ENCODE peak calls at places on chromosomes 13 and 19, in eight cellular contexts. One of them, this sample, is unnamed.

GRCh38 chr13:44365008-44365407 is 8.6 kb upstream of the SERP2 start:
- DNase-seq in activated CD4-positive, alpha-beta memory T cell treated with anti-CD3 and anti-CD28 coated beads for 36 hours: no peak
- DNase-seq in CD8-positive, alpha-beta T cell: no peak
- DNase-seq in dorsolateral prefrontal cortex: no peak
- DNase-seq in H9: no peak
- DNase-seq in GM12892: no peak
- DNase-seq in amniotic stem cell: no peak
- DNase-seq in brain microvascular endothelial cell: no peak
- DNase-seq in this sample: peak

GRCh38 chr19:14472202-14472961 is 2.8 kb downstream of the PTGER1 start:
- DNase-seq in activated CD4-positive, alpha-beta memory T cell treated with anti-CD3 and anti-CD28 coated beads for 36 hours: peak
- DNase-seq in CD8-positive, alpha-beta T cell: peak
- DNase-seq in GM12892: peak
- DNase-seq in H9: peak
- DNase-seq in dorsolateral prefrontal cortex: peak
- DNase-seq in brain microvascular endothelial cell: no peak
- DNase-seq in amniotic stem cell: no peak
- DNase-seq in this sample: no peak

GRCh38 chr19:28574212-28574611 is 638.7 kb downstream of the UQCRFS1 start:
- DNase-seq in brain microvascular endothelial cell: no peak
- DNase-seq in amniotic stem cell: no peak
- DNase-seq in CD8-positive, alpha-beta T cell: no peak
- DNase-seq in GM12892: no peak
- DNase-seq in dorsolateral prefrontal cortex: no peak
- DNase-seq in H9: no peak
- DNase-seq in activated CD4-positive, alpha-beta memory T cell treated with anti-CD3 and anti-CD28 coated beads for 36 hours: no peak
- DNase-seq in this sample: no peak

GRCh38 chr19:13441810-13442512 is 64.3 kb downstream of the CACNA1A start:
- DNase-seq in GM12892: peak
- DNase-seq in H9: peak
- DNase-seq in activated CD4-positive, alpha-beta memory T cell treated with anti-CD3 and anti-CD28 coated beads for 36 hours: peak
- DNase-seq in brain microvascular endothelial cell: peak
- DNase-seq in amniotic stem cell: no peak
- DNase-seq in CD8-positive, alpha-beta T cell: peak
- DNase-seq in dorsolateral prefrontal cortex: no peak
- DNase-seq in this sample: peak

GRCh38 chr19:18108897-18109296 is 11.3 kb downstream of the MAST3 start:
- DNase-seq in brain microvascular endothelial cell: no peak
- DNase-seq in H9: no peak
- DNase-seq in activated CD4-positive, alpha-beta memory T cell treated with anti-CD3 and anti-CD28 coated beads for 36 hours: no peak
- DNase-seq in dorsolateral prefrontal cortex: no peak
- DNase-seq in CD8-positive, alpha-beta T cell: no peak
- DNase-seq in GM12892: no peak
- DNase-seq in amniotic stem cell: no peak
- DNase-seq in this sample: no peak

GRCh38 chr13:79434578-79434977 is 28.5 kb upstream of the RBM26 start:
- DNase-seq in amniotic stem cell: peak
- DNase-seq in GM12892: no peak
- DNase-seq in dorsolateral prefrontal cortex: no peak
- DNase-seq in activated CD4-positive, alpha-beta memory T cell treated with anti-CD3 and anti-CD28 coated beads for 36 hours: no peak
- DNase-seq in CD8-positive, alpha-beta T cell: no peak
- DNase-seq in H9: no peak
- DNase-seq in brain microvascular endothelial cell: peak
- DNase-seq in this sample: peak

GRCh38 chr13:51760592-51760991 is 43.4 kb downstream of the DHRS12 start:
- DNase-seq in brain microvascular endothelial cell: no peak
- DNase-seq in CD8-positive, alpha-beta T cell: no peak
- DNase-seq in H9: no peak
- DNase-seq in activated CD4-positive, alpha-beta memory T cell treated with anti-CD3 and anti-CD28 coated beads for 36 hours: no peak
- DNase-seq in amniotic stem cell: no peak
- DNase-seq in dorsolateral prefrontal cortex: peak
- DNase-seq in GM12892: no peak
- DNase-seq in this sample: no peak

GRCh38 chr19:633786-634639 is 676 bp upstream of the POLRMT start:
- DNase-seq in dorsolateral prefrontal cortex: no peak
- DNase-seq in activated CD4-positive, alpha-beta memory T cell treated with anti-CD3 and anti-CD28 coated beads for 36 hours: no peak
- DNase-seq in CD8-positive, alpha-beta T cell: no peak
- DNase-seq in amniotic stem cell: no peak
- DNase-seq in H9: no peak
- DNase-seq in brain microvascular endothelial cell: no peak
- DNase-seq in GM12892: no peak
- DNase-seq in this sample: no peak

GRCh38 chr19:15563931-15564330 is 51.1 kb upstream of the CYP4F8 start:
- DNase-seq in activated CD4-positive, alpha-beta memory T cell treated with anti-CD3 and anti-CD28 coated beads for 36 hours: no peak
- DNase-seq in amniotic stem cell: no peak
- DNase-seq in brain microvascular endothelial cell: no peak
- DNase-seq in GM12892: no peak
- DNase-seq in dorsolateral prefrontal cortex: no peak
- DNase-seq in H9: no peak
- DNase-seq in CD8-positive, alpha-beta T cell: no peak
- DNase-seq in this sample: no peak

GRCh38 chr19:30719189-30719990 is 347.2 kb downstream of the ZNF536 start:
- DNase-seq in CD8-positive, alpha-beta T cell: no peak
- DNase-seq in brain microvascular endothelial cell: no peak
- DNase-seq in amniotic stem cell: no peak
- DNase-seq in dorsolateral prefrontal cortex: no peak
- DNase-seq in GM12892: peak
- DNase-seq in H9: peak
- DNase-seq in activated CD4-positive, alpha-beta memory T cell treated with anti-CD3 and anti-CD28 coated beads for 36 hours: peak
- DNase-seq in this sample: peak

GRCh38 chr13:35630551-35631275 is 154.2 kb upstream of the MAB21L1 start:
- DNase-seq in H9: peak
- DNase-seq in amniotic stem cell: peak
- DNase-seq in CD8-positive, alpha-beta T cell: no peak
- DNase-seq in brain microvascular endothelial cell: peak
- DNase-seq in activated CD4-positive, alpha-beta memory T cell treated with anti-CD3 and anti-CD28 coated beads for 36 hours: no peak
- DNase-seq in dorsolateral prefrontal cortex: no peak
- DNase-seq in GM12892: peak
- DNase-seq in this sample: peak

GRCh38 chr13:107753748-107754147 is 461.6 kb downstream of the LIG4 start:
- DNase-seq in GM12892: no peak
- DNase-seq in amniotic stem cell: no peak
- DNase-seq in activated CD4-positive, alpha-beta memory T cell treated with anti-CD3 and anti-CD28 coated beads for 36 hours: no peak
- DNase-seq in dorsolateral prefrontal cortex: no peak
- DNase-seq in CD8-positive, alpha-beta T cell: no peak
- DNase-seq in H9: no peak
- DNase-seq in brain microvascular endothelial cell: no peak
- DNase-seq in this sample: no peak

GRCh38 chr19:2047449-2048103 is 3.5 kb downstream of the MKNK2 start:
- DNase-seq in H9: peak
- DNase-seq in GM12892: no peak
- DNase-seq in amniotic stem cell: no peak
- DNase-seq in CD8-positive, alpha-beta T cell: no peak
- DNase-seq in brain microvascular endothelial cell: no peak
- DNase-seq in dorsolateral prefrontal cortex: no peak
- DNase-seq in activated CD4-positive, alpha-beta memory T cell treated with anti-CD3 and anti-CD28 coated beads for 36 hours: peak
- DNase-seq in this sample: peak

GRCh38 chr19:32863301-32863700 is 6.3 kb downstream of the SLC7A9 start:
- DNase-seq in activated CD4-positive, alpha-beta memory T cell treated with anti-CD3 and anti-CD28 coated beads for 36 hours: no peak
- DNase-seq in CD8-positive, alpha-beta T cell: no peak
- DNase-seq in dorsolateral prefrontal cortex: no peak
- DNase-seq in H9: no peak
- DNase-seq in brain microvascular endothelial cell: no peak
- DNase-seq in GM12892: no peak
- DNase-seq in amniotic stem cell: no peak
- DNase-seq in this sample: no peak

GRCh38 chr13:51895906-51896888 is 34.4 kb downstream of the CCDC70 start:
- DNase-seq in GM12892: peak
- DNase-seq in activated CD4-positive, alpha-beta memory T cell treated with anti-CD3 and anti-CD28 coated beads for 36 hours: peak
- DNase-seq in CD8-positive, alpha-beta T cell: peak
- DNase-seq in brain microvascular endothelial cell: peak
- DNase-seq in amniotic stem cell: no peak
- DNase-seq in dorsolateral prefrontal cortex: peak
- DNase-seq in H9: peak
- DNase-seq in this sample: peak

GRCh38 chr13:49995535-49996165 is 1.2 kb upstream of the TRIM13 start:
- DNase-seq in dorsolateral prefrontal cortex: no peak
- DNase-seq in amniotic stem cell: no peak
- DNase-seq in H9: no peak
- DNase-seq in GM12892: no peak
- DNase-seq in brain microvascular endothelial cell: peak
- DNase-seq in CD8-positive, alpha-beta T cell: no peak
- DNase-seq in activated CD4-positive, alpha-beta memory T cell treated with anti-CD3 and anti-CD28 coated beads for 36 hours: no peak
- DNase-seq in this sample: peak

GRCh38 chr19:51467864-51468544 is 9.8 kb upstream of the SIGLEC8 start:
- DNase-seq in amniotic stem cell: no peak
- DNase-seq in H9: no peak
- DNase-seq in brain microvascular endothelial cell: no peak
- DNase-seq in GM12892: no peak
- DNase-seq in dorsolateral prefrontal cortex: no peak
- DNase-seq in activated CD4-positive, alpha-beta memory T cell treated with anti-CD3 and anti-CD28 coated beads for 36 hours: no peak
- DNase-seq in CD8-positive, alpha-beta T cell: no peak
- DNase-seq in this sample: no peak

GRCh38 chr13:108003626-108004025 is 211.7 kb downstream of the LIG4 start:
- DNase-seq in H9: no peak
- DNase-seq in activated CD4-positive, alpha-beta memory T cell treated with anti-CD3 and anti-CD28 coated beads for 36 hours: no peak
- DNase-seq in GM12892: no peak
- DNase-seq in CD8-positive, alpha-beta T cell: no peak
- DNase-seq in brain microvascular endothelial cell: no peak
- DNase-seq in amniotic stem cell: no peak
- DNase-seq in dorsolateral prefrontal cortex: no peak
- DNase-seq in this sample: no peak

GRCh38 chr13:43107780-43108179 is 84.4 kb downstream of the DNAJC15 start:
- DNase-seq in activated CD4-positive, alpha-beta memory T cell treated with anti-CD3 and anti-CD28 coated beads for 36 hours: no peak
- DNase-seq in dorsolateral prefrontal cortex: no peak
- DNase-seq in GM12892: no peak
- DNase-seq in CD8-positive, alpha-beta T cell: no peak
- DNase-seq in amniotic stem cell: no peak
- DNase-seq in H9: no peak
- DNase-seq in brain microvascular endothelial cell: no peak
- DNase-seq in this sample: no peak